ENCODE peak calls at places on chromosomes 12 and 14, in seven cellular contexts. One of them, this sample, is unnamed.

GRCh38 chr14:29654910-29655590 is 272.6 kb downstream of the PRKD1 start:
- DNase-seq in hepatocyte: no peak
- DNase-seq in OCI-LY7: no peak
- DNase-seq in PC-3: no peak
- DNase-seq in MM.1S: no peak
- DNase-seq in GM23338: no peak
- DNase-seq in HCT116: no peak
- DNase-seq in this sample: no peak

GRCh38 chr14:22556990-22557623 is 31.9 kb downstream of the DAD1 start:
- DNase-seq in GM23338: peak
- DNase-seq in OCI-LY7: peak
- DNase-seq in hepatocyte: peak
- DNase-seq in MM.1S: peak
- DNase-seq in PC-3: peak
- DNase-seq in HCT116: peak
- DNase-seq in this sample: peak

GRCh38 chr12:69948874-69949273 is 123.8 kb downstream of the MYRFL start:
- DNase-seq in MM.1S: no peak
- DNase-seq in hepatocyte: no peak
- DNase-seq in GM23338: peak
- DNase-seq in OCI-LY7: no peak
- DNase-seq in HCT116: no peak
- DNase-seq in PC-3: no peak
- DNase-seq in this sample: no peak

GRCh38 chr14:61568572-61569011 is 126.7 kb upstream of the HIF1A start:
- DNase-seq in OCI-LY7: peak
- DNase-seq in PC-3: peak
- DNase-seq in hepatocyte: no peak
- DNase-seq in GM23338: peak
- DNase-seq in HCT116: no peak
- DNase-seq in MM.1S: peak
- DNase-seq in this sample: peak

GRCh38 chr14:32913725-32914124 is 25.0 kb upstream of the NPAS3 start:
- DNase-seq in OCI-LY7: no peak
- DNase-seq in PC-3: peak
- DNase-seq in HCT116: no peak
- DNase-seq in GM23338: no peak
- DNase-seq in hepatocyte: no peak
- DNase-seq in MM.1S: no peak
- DNase-seq in this sample: no peak

GRCh38 chr14:93135399-93135798 is 19.7 kb upstream of the ITPK1 start:
- DNase-seq in HCT116: no peak
- DNase-seq in hepatocyte: no peak
- DNase-seq in OCI-LY7: no peak
- DNase-seq in PC-3: peak
- DNase-seq in MM.1S: no peak
- DNase-seq in GM23338: no peak
- DNase-seq in this sample: no peak

GRCh38 chr14:70789361-70789760 is 20.0 kb downstream of the MAP3K9 start:
- DNase-seq in GM23338: no peak
- DNase-seq in PC-3: peak
- DNase-seq in hepatocyte: no peak
- DNase-seq in OCI-LY7: no peak
- DNase-seq in HCT116: no peak
- DNase-seq in MM.1S: no peak
- DNase-seq in this sample: no peak

GRCh38 chr14:59228416-59228815 is 39.9 kb downstream of the DAAM1 start:
- DNase-seq in HCT116: no peak
- DNase-seq in MM.1S: no peak
- DNase-seq in OCI-LY7: no peak
- DNase-seq in PC-3: no peak
- DNase-seq in hepatocyte: no peak
- DNase-seq in GM23338: no peak
- DNase-seq in this sample: no peak

GRCh38 chr14:74509587-74510210 is 16.1 kb downstream of the ISCA2 start:
- DNase-seq in PC-3: no peak
- DNase-seq in HCT116: no peak
- DNase-seq in hepatocyte: no peak
- DNase-seq in MM.1S: no peak
- DNase-seq in GM23338: no peak
- DNase-seq in OCI-LY7: no peak
- DNase-seq in this sample: no peak

GRCh38 chr14:89269404-89269803 is 147.6 kb downstream of the FOXN3 start:
- DNase-seq in PC-3: no peak
- DNase-seq in OCI-LY7: no peak
- DNase-seq in HCT116: no peak
- DNase-seq in hepatocyte: no peak
- DNase-seq in GM23338: no peak
- DNase-seq in MM.1S: no peak
- DNase-seq in this sample: no peak

GRCh38 chr12:120800665-120801064 is 75.0 kb downstream of the ACADS start:
- DNase-seq in GM23338: no peak
- DNase-seq in hepatocyte: no peak
- DNase-seq in PC-3: no peak
- DNase-seq in MM.1S: no peak
- DNase-seq in HCT116: no peak
- DNase-seq in OCI-LY7: peak
- DNase-seq in this sample: no peak

GRCh38 chr12:12721251-12721689 is 4.1 kb downstream of the CDKN1B start:
- DNase-seq in HCT116: no peak
- DNase-seq in MM.1S: peak
- DNase-seq in OCI-LY7: peak
- DNase-seq in PC-3: peak
- DNase-seq in hepatocyte: no peak
- DNase-seq in GM23338: no peak
- DNase-seq in this sample: no peak

GRCh38 chr14:70036665-70037064 is 152.1 kb downstream of the SLC8A3 start:
- DNase-seq in PC-3: no peak
- DNase-seq in GM23338: peak
- DNase-seq in hepatocyte: no peak
- DNase-seq in HCT116: no peak
- DNase-seq in OCI-LY7: no peak
- DNase-seq in MM.1S: no peak
- DNase-seq in this sample: peak

GRCh38 chr12:112234303-112234702 is 108.9 kb downstream of the TRAFD1 start:
- DNase-seq in HCT116: no peak
- DNase-seq in MM.1S: no peak
- DNase-seq in OCI-LY7: no peak
- DNase-seq in GM23338: no peak
- DNase-seq in PC-3: no peak
- DNase-seq in hepatocyte: no peak
- DNase-seq in this sample: no peak

GRCh38 chr12:50520808-50521207 is 16.0 kb downstream of the DIP2B start:
- DNase-seq in MM.1S: no peak
- DNase-seq in GM23338: no peak
- DNase-seq in hepatocyte: no peak
- DNase-seq in PC-3: no peak
- DNase-seq in HCT116: no peak
- DNase-seq in OCI-LY7: no peak
- DNase-seq in this sample: no peak

GRCh38 chr14:33799705-33800269 is 151.1 kb downstream of the EGLN3 start:
- DNase-seq in MM.1S: no peak
- DNase-seq in OCI-LY7: no peak
- DNase-seq in HCT116: no peak
- DNase-seq in PC-3: no peak
- DNase-seq in GM23338: no peak
- DNase-seq in hepatocyte: no peak
- DNase-seq in this sample: no peak

GRCh38 chr14:55398679-55399078 is 13.0 kb downstream of the ATG14 start:
- DNase-seq in GM23338: no peak
- DNase-seq in HCT116: peak
- DNase-seq in MM.1S: no peak
- DNase-seq in PC-3: peak
- DNase-seq in OCI-LY7: no peak
- DNase-seq in hepatocyte: peak
- DNase-seq in this sample: no peak

GRCh38 chr12:78229491-78230209 is 399.0 kb downstream of the NAV3 start:
- DNase-seq in GM23338: peak
- DNase-seq in HCT116: peak
- DNase-seq in hepatocyte: peak
- DNase-seq in OCI-LY7: peak
- DNase-seq in MM.1S: peak
- DNase-seq in PC-3: peak
- DNase-seq in this sample: peak

GRCh38 chr12:132030367-132031038 is 80.8 kb downstream of the EP400 start:
- DNase-seq in HCT116: no peak
- DNase-seq in GM23338: no peak
- DNase-seq in PC-3: peak
- DNase-seq in MM.1S: no peak
- DNase-seq in OCI-LY7: no peak
- DNase-seq in hepatocyte: no peak
- DNase-seq in this sample: no peak

GRCh38 chr12:15423629-15424028 is 101.3 kb downstream of the PTPRO start:
- DNase-seq in OCI-LY7: no peak
- DNase-seq in MM.1S: no peak
- DNase-seq in hepatocyte: no peak
- DNase-seq in GM23338: no peak
- DNase-seq in HCT116: no peak
- DNase-seq in PC-3: no peak
- DNase-seq in this sample: no peak

GRCh38 chr12:53462935-53463334 is 11.0 kb downstream of the PCBP2 start:
- DNase-seq in GM23338: no peak
- DNase-seq in OCI-LY7: no peak
- DNase-seq in MM.1S: peak
- DNase-seq in HCT116: no peak
- DNase-seq in hepatocyte: no peak
- DNase-seq in PC-3: no peak
- DNase-seq in this sample: no peak
- TF ChIP-seq CTCF in GM23338: no peak
- TF ChIP-seq CTCF in OCI-LY7: no peak
- TF ChIP-seq CTCF in MM.1S: no peak
- TF ChIP-seq CTCF in HCT116: no peak
- TF ChIP-seq CTCF in hepatocyte: no peak
- TF ChIP-seq CTCF in PC-3: no peak
- TF ChIP-seq CTCF in this sample: no peak

GRCh38 chr12:76040461-76040860 is 8.9 kb upstream of the PHLDA1 start:
- DNase-seq in PC-3: no peak
- DNase-seq in hepatocyte: no peak
- DNase-seq in GM23338: no peak
- DNase-seq in OCI-LY7: no peak
- DNase-seq in HCT116: no peak
- DNase-seq in MM.1S: no peak
- DNase-seq in this sample: no peak

GRCh38 chr12:76043377-76043776 is 11.8 kb upstream of the PHLDA1 start:
- DNase-seq in hepatocyte: no peak
- DNase-seq in OCI-LY7: no peak
- DNase-seq in HCT116: no peak
- DNase-seq in PC-3: no peak
- DNase-seq in GM23338: no peak
- DNase-seq in MM.1S: no peak
- DNase-seq in this sample: no peak

GRCh38 chr12:76041406-76041805 is 9.8 kb upstream of the PHLDA1 start:
- DNase-seq in HCT116: no peak
- DNase-seq in PC-3: no peak
- DNase-seq in GM23338: no peak
- DNase-seq in hepatocyte: no peak
- DNase-seq in OCI-LY7: no peak
- DNase-seq in MM.1S: no peak
- DNase-seq in this sample: no peak

GRCh38 chr12:76038176-76038575 is 6.6 kb upstream of the PHLDA1 start:
- DNase-seq in GM23338: no peak
- DNase-seq in MM.1S: no peak
- DNase-seq in HCT116: no peak
- DNase-seq in PC-3: peak
- DNase-seq in hepatocyte: no peak
- DNase-seq in OCI-LY7: no peak
- DNase-seq in this sample: no peak

GRCh38 chr12:76042147-76042546 is 10.6 kb upstream of the PHLDA1 start:
- DNase-seq in MM.1S: no peak
- DNase-seq in PC-3: no peak
- DNase-seq in GM23338: no peak
- DNase-seq in HCT116: no peak
- DNase-seq in hepatocyte: no peak
- DNase-seq in OCI-LY7: no peak
- DNase-seq in this sample: no peak
- TF ChIP-seq EZH2phosphoT487 in MM.1S: no peak
- TF ChIP-seq EZH2phosphoT487 in PC-3: no peak
- TF ChIP-seq EZH2phosphoT487 in GM23338: no peak
- TF ChIP-seq EZH2phosphoT487 in HCT116: no peak
- TF ChIP-seq EZH2phosphoT487 in hepatocyte: no peak
- TF ChIP-seq EZH2phosphoT487 in OCI-LY7: no peak
- TF ChIP-seq EZH2phosphoT487 in this sample: no peak

DNA sequence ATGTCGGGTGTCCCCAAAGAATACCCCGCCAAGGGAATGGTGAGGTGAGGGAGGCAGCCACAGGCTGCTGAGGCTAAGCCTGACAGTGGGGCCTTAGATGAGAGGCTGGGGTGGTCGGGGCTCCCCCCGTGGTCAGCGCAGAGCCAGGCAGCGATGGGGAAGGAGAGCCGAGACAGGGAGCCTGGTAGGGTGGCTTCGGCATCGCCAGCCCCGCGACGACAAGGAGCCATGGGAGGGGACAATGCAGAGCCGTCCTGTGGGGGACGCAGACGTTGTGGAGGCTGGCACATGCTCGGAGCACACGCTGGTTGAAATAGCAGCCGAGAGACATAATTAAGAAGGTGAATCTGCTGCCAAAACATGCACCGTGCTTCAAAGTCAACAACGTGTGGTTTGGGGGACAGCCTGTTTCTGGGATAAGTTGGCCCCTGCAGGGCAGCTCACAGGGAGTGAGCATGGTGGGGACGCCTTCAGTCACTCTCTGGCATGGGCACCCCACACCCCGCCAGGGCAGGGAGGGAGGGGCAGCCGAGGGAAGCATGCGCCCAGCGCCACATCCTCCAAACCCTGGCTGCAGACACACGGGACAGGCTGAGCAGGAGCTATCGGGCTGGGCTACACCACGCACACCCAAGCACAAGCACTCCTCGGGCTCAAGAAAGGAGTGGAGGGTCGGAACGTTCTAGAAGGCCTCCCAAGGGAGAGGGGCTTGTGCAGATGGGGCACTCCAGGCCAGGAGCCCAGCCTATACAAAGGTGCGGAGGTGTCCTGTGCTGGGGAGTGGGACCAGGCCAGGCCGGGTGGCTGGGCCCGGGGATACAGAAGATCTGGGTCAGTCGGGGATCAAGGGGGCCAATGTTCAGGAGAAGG is 66.6 kb upstream of the C14orf180 start:
- DNase-seq in GM23338: peak
- DNase-seq in PC-3: no peak
- DNase-seq in MM.1S: no peak
- DNase-seq in HCT116: no peak
- DNase-seq in hepatocyte: no peak
- DNase-seq in OCI-LY7: no peak
- DNase-seq in this sample: no peak
- TF ChIP-seq CTCF in GM23338: no peak
- TF ChIP-seq CTCF in PC-3: no peak
- TF ChIP-seq CTCF in MM.1S: no peak
- TF ChIP-seq CTCF in HCT116: no peak
- TF ChIP-seq CTCF in hepatocyte: no peak
- TF ChIP-seq CTCF in OCI-LY7: no peak
- TF ChIP-seq CTCF in this sample: no peak

DNA sequence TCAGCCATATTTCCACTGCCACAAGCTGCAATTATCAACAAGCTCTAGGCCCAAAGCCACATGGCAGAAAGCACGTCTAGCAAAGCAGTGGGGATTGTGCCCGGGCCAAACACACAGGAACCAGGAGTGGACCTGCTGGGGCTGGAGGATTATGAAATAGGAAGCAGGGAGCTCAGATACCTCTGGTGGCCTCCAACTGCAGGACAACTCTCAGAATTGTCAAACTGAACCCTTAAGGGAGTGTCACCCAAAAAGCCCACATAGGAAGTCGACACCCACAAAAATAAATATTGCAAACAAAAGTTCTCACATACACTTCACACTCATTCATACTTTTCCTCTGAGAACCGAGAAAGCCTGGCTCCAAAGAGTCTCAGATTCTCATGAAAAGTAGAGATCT is 26.1 kb downstream of the KCTD10 start:
- DNase-seq in MM.1S: no peak
- DNase-seq in HCT116: no peak
- DNase-seq in PC-3: no peak
- DNase-seq in OCI-LY7: no peak
- DNase-seq in GM23338: no peak
- DNase-seq in hepatocyte: no peak
- DNase-seq in this sample: no peak
- TF ChIP-seq EZH2phosphoT487 in MM.1S: no peak
- TF ChIP-seq EZH2phosphoT487 in HCT116: no peak
- TF ChIP-seq EZH2phosphoT487 in PC-3: no peak
- TF ChIP-seq EZH2phosphoT487 in OCI-LY7: no peak
- TF ChIP-seq EZH2phosphoT487 in GM23338: no peak
- TF ChIP-seq EZH2phosphoT487 in hepatocyte: no peak
- TF ChIP-seq EZH2phosphoT487 in this sample: no peak